ENCODE peak calls at places on chromosomes 11 and 22, in six cellular contexts. Y is hypothalamus; O is Karpas-422; Z is CD8-positive, alpha-beta memory T cell; C is cardiac muscle cell; K is coronary artery. P is an unnamed sample.

GRCh38 chr11:35796542-35796941 is 134.0 kb downstream of the TRIM44 start:
- DNase-seq in Y (no peak), O (no peak), Z (no peak), C (peak; percentile 38), K (no peak), P (no peak)

GRCh38 chr11:118247041-118247440 is 5.1 kb downstream of the MPZL3 start:
- DNase-seq in Y (no peak), O (no peak), Z (no peak), C (no peak), K (no peak), P (no peak)

GRCh38 chr22:24128631-24129601 is 52.4 kb upstream of the SUSD2 start:
- DNase-seq in Y (no peak), O (no peak), Z (no peak), C (no peak), K (no peak), P (no peak)

GRCh38 chr11:86743223-86744118 is 56.9 kb upstream of the PRSS23 start:
- DNase-seq in Y (no peak), O (no peak), Z (no peak), C (peak; percentile 93), K (peak; percentile 89), P (no peak)

GRCh38 chr11:8229299-8230177 is 34.1 kb downstream of the LMO1 start:
- DNase-seq in Y (no peak), O (no peak), Z (no peak), C (peak; percentile 33), K (no peak), P (no peak)

GRCh38 chr11:1480191-1480554 is 6.4 kb downstream of the MOB2 start:
- DNase-seq in Y (no peak), O (no peak), Z (no peak), C (no peak), K (no peak), P (no peak)

GRCh38 chr11:120079750-120080610 is 57.9 kb downstream of the TRIM29 start:
- DNase-seq in Y (no peak), O (peak; percentile 45), Z (no peak), C (no peak), K (no peak), P (peak; percentile 15)

GRCh38 chr11:45045692-45046471 is 95.2 kb upstream of the TP53I11 start:
- DNase-seq in Y (no peak), O (no peak), Z (no peak), C (peak; percentile 79), K (no peak), P (no peak)

GRCh38 chr22:40107756-40108437 is 69.8 kb upstream of the TNRC6B start:
- DNase-seq in Y (peak; percentile 6), O (peak; percentile 56), Z (no peak), C (peak; percentile 39), K (no peak), P (peak; percentile 9)

GRCh38 chr11:46348986-46349401 is 1.7 kb downstream of the DGKZ start:
- DNase-seq in Y (no peak), O (peak; percentile 67), Z (peak; percentile 70), C (no peak), K (no peak), P (peak; percentile 75)

GRCh38 chr11:84747871-84748270 is 879.3 kb downstream of the DLG2 start:
- DNase-seq in Y (no peak), O (no peak), Z (no peak), C (no peak), K (no peak), P (peak; percentile 78)

GRCh38 chr11:73478737-73479347 is 102.6 kb downstream of the RELT start:
- DNase-seq in Y (no peak), O (peak; percentile 41), Z (no peak), C (peak; percentile 54), K (no peak), P (peak; percentile 21)

GRCh38 chr11:118245946-118246562 is 6.1 kb downstream of the MPZL3 start:
- DNase-seq in Y (no peak), O (no peak), Z (no peak), C (no peak), K (no peak), P (no peak)

GRCh38 chr22:32815943-32816342 is 14.4 kb downstream of the TIMP3 start:
- DNase-seq in Y (no peak), O (no peak), Z (no peak), C (no peak), K (no peak), P (no peak)

GRCh38 chr11:115869131-115869530 is 364.9 kb upstream of the CADM1 start:
- DNase-seq in Y (no peak), O (no peak), Z (no peak), C (no peak), K (no peak), P (no peak)

GRCh38 chr22:42948205-42948804 is 66.6 kb downstream of the PACSIN2 start:
- DNase-seq in Y (no peak), O (no peak), Z (no peak), C (no peak), K (no peak), P (no peak)

GRCh38 chr11:129881570-129882170 is 13.7 kb downstream of the NFRKB start:
- DNase-seq in Y (no peak), O (peak; percentile 73), Z (peak; percentile 37), C (peak; percentile 40), K (no peak), P (peak; percentile 63)

GRCh38 chr11:12529793-12530192 is 144.4 kb upstream of the TEAD1 start:
- DNase-seq in Y (no peak), O (no peak), Z (no peak), C (peak; percentile 59), K (no peak), P (no peak)

GRCh38 chr11:129322941-129323340 is 52.7 kb upstream of the BARX2 start:
- DNase-seq in Y (no peak), O (no peak), Z (no peak), C (no peak), K (no peak), P (no peak)

GRCh38 chr22:50587407-50587806 is 4.8 kb upstream of the CHKB start:
- DNase-seq in Y (no peak), O (no peak), Z (no peak), C (no peak), K (no peak), P (no peak)

GRCh38 chr11:66719111-66719872 is 9.7 kb downstream of the SPTBN2 start:
- DNase-seq in Y (no peak), O (no peak), Z (no peak), C (no peak), K (no peak), P (no peak)

GRCh38 chr11:120771551-120772060 is 252.3 kb upstream of the TBCEL start:
- DNase-seq in Y (no peak), O (no peak), Z (no peak), C (no peak), K (no peak), P (no peak)

GRCh38 chr11:16767957-16768356 is 29.5 kb downstream of the C11orf58 start:
- DNase-seq in Y (no peak), O (no peak), Z (no peak), C (no peak), K (no peak), P (no peak)

GRCh38 chr11:66262191-66262590 is 6.2 kb upstream of the RAB1B start:
- DNase-seq in Y (no peak), O (no peak), Z (no peak), C (no peak), K (no peak), P (no peak)

GRCh38 chr11:114166897-114167323 is 107.4 kb downstream of the ZBTB16 start:
- DNase-seq in Y (no peak), O (no peak), Z (no peak), C (peak; percentile 94), K (no peak), P (peak; percentile 28)

GRCh38 chr22:48121984-48122383 is 1359.5 kb downstream of the TBC1D22A start:
- DNase-seq in Y (no peak), O (no peak), Z (no peak), C (no peak), K (no peak), P (no peak)

GRCh38 chr11:128830290-128830813 is 36.7 kb downstream of the KCNJ1 start:
- DNase-seq in Y (no peak), O (no peak), Z (peak; percentile 30), C (no peak), K (no peak), P (no peak)

GRCh38 chr22:39253427-39254070 is 8.8 kb upstream of the PDGFB start:
- DNase-seq in Y (peak; percentile 34), O (no peak), Z (no peak), C (peak; percentile 70), K (no peak), P (no peak)

GRCh38 chr11:61092280-61092766 is 10.0 kb upstream of the CD5 start:
- DNase-seq in Y (no peak), O (no peak), Z (no peak), C (no peak), K (peak; percentile 45), P (no peak)

GRCh38 chr11:19660076-19660475 is 52.6 kb upstream of the NAV2 start:
- DNase-seq in Y (no peak), O (no peak), Z (no peak), C (no peak), K (no peak), P (no peak)

GRCh38 chr11:24900524-24900923 is 403.7 kb downstream of the LUZP2 start:
- DNase-seq in Y (no peak), O (no peak), Z (no peak), C (no peak), K (no peak), P (no peak)

P was measured in OCI-LY7.